ENCODE peak calls at places on chromosome 7, in seven cellular contexts. L, Y, T, Q, M, V and K are unnamed samples.

GRCh38 chr7:95693551-95694333 is 78.6 kb upstream of the DYNC1I1 start:
- DNase-seq in M (no peak), Q (no peak), L (no peak), V (no peak), T (no peak), Y (no peak), K (no peak)

GRCh38 chr7:2405601-2406345 is 2.4 kb downstream of the CHST12 start:
- DNase-seq in T (peak; percentile 43), Y (peak; percentile 54), M (peak; percentile 52), V (no peak), Q (no peak), L (no peak), K (peak; percentile 86)

GRCh38 chr7:132650498-132650897 is 74.2 kb upstream of the PLXNA4 start:
- DNase-seq in Y (no peak), M (no peak), T (no peak), L (no peak), Q (no peak), V (no peak), K (no peak)

GRCh38 chr7:152180587-152180986 is 155.1 kb downstream of the GALNT11 start:
- DNase-seq in Q (no peak), L (no peak), T (no peak), Y (no peak), V (no peak), M (no peak), K (no peak)

GRCh38 chr7:10802526-10802925 is 171.1 kb upstream of the PHF14 start:
- DNase-seq in M (no peak), Q (no peak), V (no peak), L (no peak), Y (no peak), T (no peak), K (no peak)

GRCh38 chr7:37942934-37943610 is 22.6 kb downstream of the EPDR1 start:
- DNase-seq in T (no peak), M (no peak), Y (no peak), V (peak; percentile 82), L (no peak), Q (no peak), K (no peak)

GRCh38 chr7:91777522-91777921 is 103.0 kb downstream of the MTERF1 start:
- DNase-seq in Q (no peak), T (no peak), V (no peak), Y (no peak), M (no peak), L (no peak), K (no peak)

GRCh38 chr7:107891619-107892366 is 810 bp downstream of the DLD start:
- DNase-seq in Y (no peak), L (no peak), M (no peak), T (no peak), Q (no peak), V (no peak), K (peak; percentile 38)

GRCh38 chr7:154812027-154812426 is 190.9 kb downstream of the PAXIP1 start:
- DNase-seq in L (no peak), V (no peak), M (no peak), Y (no peak), Q (no peak), T (no peak), K (no peak)

GRCh38 chr7:25619963-25620799 is 391.9 kb upstream of the NPVF start:
- DNase-seq in Q (no peak), M (no peak), Y (no peak), V (peak; percentile 34), T (peak; percentile 11), L (no peak), K (no peak)

GRCh38 chr7:157463245-157463644 is 126.4 kb downstream of the DNAJB6 start:
- DNase-seq in Y (no peak), Q (no peak), L (no peak), T (no peak), V (no peak), M (no peak), K (no peak)

GRCh38 chr7:70463332-70463938 is 668.5 kb upstream of the GALNT17 start:
- DNase-seq in Y (no peak), Q (no peak), V (no peak), L (no peak), M (no peak), T (no peak), K (no peak)

GRCh38 chr7:137772748-137773147 is 74.0 kb downstream of the DGKI start:
- DNase-seq in V (no peak), Y (no peak), L (no peak), Q (no peak), T (no peak), M (no peak), K (no peak)

GRCh38 chr7:149196151-149196704 is 882 bp downstream of the ZNF282 start:
- DNase-seq in T (no peak), V (no peak), M (no peak), Q (no peak), Y (no peak), L (no peak), K (no peak)

GRCh38 chr7:66099551-66100407 is 14.9 kb upstream of the CRCP start:
- DNase-seq in Q (no peak), V (peak; percentile 41), M (no peak), Y (no peak), T (peak; percentile 16), L (no peak), K (peak; percentile 15)

GRCh38 chr7:15225981-15226380 is 323.4 kb upstream of the DGKB start:
- DNase-seq in V (no peak), T (no peak), Q (no peak), Y (no peak), M (no peak), L (no peak), K (no peak)

GRCh38 chr7:102469351-102469971 is 4.7 kb downstream of the LRWD1 start:
- DNase-seq in Q (no peak), T (no peak), L (no peak), Y (no peak), V (no peak), M (peak; percentile 5), K (no peak)

GRCh38 chr7:150439926-150440325 is 10.5 kb upstream of the GIMAP8 start:
- DNase-seq in M (no peak), Q (no peak), Y (no peak), V (no peak), L (no peak), T (no peak), K (no peak)

GRCh38 chr7:37128644-37129043 is 320.0 kb downstream of the ELMO1 start:
- DNase-seq in T (no peak), Q (no peak), V (no peak), Y (no peak), M (no peak), L (no peak), K (no peak)